ENCODE peak calls at places on chromosomes 5 and 9, in five cellular contexts. Y is mammary epithelial cell, K is fibroblast of lung, P is HepG2, S is neural progenitor cell. I is an unnamed sample.

GRCh38 chr5:32131604-32132003 is 42.5 kb downstream of the GOLPH3 start:
- DNase-seq in Y (no peak), K (no peak), P (no peak), S (no peak), I (no peak)

GRCh38 chr9:70880523-70880922 is 240.9 kb downstream of the TRPM3 start:
- DNase-seq in Y (no peak), K (no peak), P (no peak), S (peak; percentile 29), I (no peak)

GRCh38 chr5:53091304-53091703 is 18.3 kb downstream of the MOCS2 start:
- DNase-seq in Y (no peak), K (peak; percentile 64), P (no peak), S (no peak), I (no peak)

GRCh38 chr5:62585751-62586150 is 7.1 kb downstream of the LRRC70 start:
- DNase-seq in Y (no peak), K (no peak), P (no peak), S (no peak), I (no peak)

GRCh38 chr5:10607666-10608442 is 44.0 kb downstream of the ANKRD33B start:
- DNase-seq in Y (no peak), K (peak; percentile 90), P (no peak), S (peak; percentile 51), I (no peak)

GRCh38 chr5:103014983-103015382 is 105.0 kb downstream of the GIN1 start:
- DNase-seq in Y (no peak), K (peak; percentile 75), P (no peak), S (no peak), I (no peak)

GRCh38 chr9:124271660-124272059 is 13.9 kb downstream of the NEK6 start:
- DNase-seq in Y (no peak), K (no peak), P (no peak), S (no peak), I (no peak)

GRCh38 chr5:80960531-80961375 is 590 bp downstream of the RASGRF2 start:
- DNase-seq in Y (peak; percentile 31), K (peak; percentile 47), P (peak; percentile 18), S (peak; percentile 60), I (no peak)

GRCh38 chr5:83388608-83389007 is 82.9 kb upstream of the VCAN start:
- DNase-seq in Y (no peak), K (peak; percentile 93), P (no peak), S (no peak), I (no peak)

GRCh38 chr9:136317695-136318094 is 9.6 kb upstream of the GPSM1 start:
- DNase-seq in Y (no peak), K (no peak), P (no peak), S (no peak), I (no peak)

GRCh38 chr9:108933231-108933630 is 693 bp downstream of the ELP1 start:
- DNase-seq in Y (peak; percentile 21), K (peak; percentile 12), P (no peak), S (peak; percentile 2), I (no peak)

GRCh38 chr5:10366310-10367297 is 13.1 kb downstream of the MARCHF6 start:
- DNase-seq in Y (peak; percentile 72), K (peak; percentile 55), P (no peak), S (no peak), I (no peak)

GRCh38 chr9:133956520-133957076 is 35.5 kb downstream of the VAV2 start:
- DNase-seq in Y (peak; percentile 5), K (peak; percentile 37), P (no peak), S (peak; percentile 37), I (no peak)

GRCh38 chr9:38160613-38161215 is 91.7 kb upstream of the SHB start:
- DNase-seq in Y (no peak), K (peak; percentile 61), P (peak; percentile 57), S (peak; percentile 89), I (peak; percentile 23)

GRCh38 chr5:81097733-81098132 is 135.4 kb upstream of the CKMT2 start:
- DNase-seq in Y (no peak), K (no peak), P (no peak), S (peak; percentile 58), I (no peak)

GRCh38 chr5:135999396-136000139 is 29.2 kb upstream of the TGFBI start:
- DNase-seq in Y (peak; percentile 60), K (peak; percentile 92), P (no peak), S (no peak), I (no peak)

GRCh38 chr5:61999371-61999770 is 306.6 kb upstream of the KIF2A start:
- DNase-seq in Y (peak; percentile 77), K (no peak), P (no peak), S (no peak), I (peak; percentile 21)

GRCh38 chr9:133477992-133478850 is 678 bp downstream of the SLC2A6 start:
- DNase-seq in Y (peak; percentile 57), K (no peak), P (peak; percentile 52), S (peak; percentile 65), I (no peak)

GRCh38 chr9:93298498-93299417 is 114.8 kb downstream of the WNK2 start:
- DNase-seq in Y (no peak), K (no peak), P (peak; percentile 86), S (no peak), I (no peak)

GRCh38 chr5:33824516-33825195 is 67.1 kb downstream of the ADAMTS12 start:
- DNase-seq in Y (no peak), K (peak; percentile 89), P (no peak), S (no peak), I (no peak)

GRCh38 chr9:106035810-106036209 is 341.5 kb downstream of the TMEM38B start:
- DNase-seq in Y (no peak), K (no peak), P (no peak), S (no peak), I (no peak)

GRCh38 chr5:53023969-53024368 is 34.8 kb downstream of the ITGA2 start:
- DNase-seq in Y (peak; percentile 87), K (peak; percentile 94), P (no peak), S (no peak), I (no peak)

GRCh38 chr9:97528529-97529230 is 27.2 kb downstream of the TMOD1 start:
- DNase-seq in Y (no peak), K (no peak), P (no peak), S (no peak), I (no peak)

GRCh38 chr5:52922384-52922783 is 66.8 kb upstream of the ITGA2 start:
- DNase-seq in Y (peak; percentile 96), K (peak; percentile 90), P (peak; percentile 45), S (peak; percentile 11), I (peak; percentile 62)

GRCh38 chr5:147453901-147454814 is 55.7 kb downstream of the DPYSL3 start:
- DNase-seq in Y (peak; percentile 75), K (peak; percentile 90), P (peak; percentile 52), S (peak; percentile 97), I (no peak)

GRCh38 chr5:132457371-132458225 is 33.0 kb downstream of the IRF1 start:
- DNase-seq in Y (no peak), K (peak; percentile 93), P (peak; percentile 23), S (no peak), I (no peak)

GRCh38 chr5:132459983-132460834 is 30.4 kb downstream of the IRF1 start:
- DNase-seq in Y (no peak), K (no peak), P (no peak), S (no peak), I (no peak)

GRCh38 chr5:132458226-132458560 is 32.4 kb downstream of the IRF1 start:
- DNase-seq in Y (peak; percentile 45), K (peak; percentile 56), P (no peak), S (no peak), I (no peak)

GRCh38 chr5:132459031-132459982 is 31.3 kb downstream of the IRF1 start:
- DNase-seq in Y (no peak), K (peak; percentile 87), P (no peak), S (no peak), I (no peak)

GRCh38 chr5:132458651-132459030 is 31.9 kb downstream of the IRF1 start:
- DNase-seq in Y (peak; percentile 82), K (peak; percentile 50), P (no peak), S (no peak), I (peak; percentile 50)
- H3K27ac ChIP-seq in Y (peak overlapping the region; percentile 61), K (peak overlapping the region; percentile 70), P (no peak overlapping the region), S (no peak overlapping the region), I (peak overlapping the region; percentile 65)

GRCh38 chr5:40832345-40832744 is 2.7 kb downstream of the RPL37 start:
- DNase-seq in Y (no peak), K (no peak), P (no peak), S (no peak), I (no peak)

GRCh38 chr5:40834391-40834848 is 602 bp downstream of the RPL37 start:
- DNase-seq in Y (no peak), K (peak; percentile 49), P (no peak), S (peak; percentile 31), I (no peak)

GRCh38 chr5:40831346-40832210 is 3.4 kb downstream of the RPL37 start:
- DNase-seq in Y (peak; percentile 30), K (no peak), P (no peak), S (no peak), I (no peak)

GRCh38 chr5:40834849-40835787 is at the start of gene RPL37:
- DNase-seq in Y (peak; percentile 97), K (peak; percentile 99), P (peak; percentile 94), S (peak; percentile 97), I (peak; percentile 55)

DNA sequence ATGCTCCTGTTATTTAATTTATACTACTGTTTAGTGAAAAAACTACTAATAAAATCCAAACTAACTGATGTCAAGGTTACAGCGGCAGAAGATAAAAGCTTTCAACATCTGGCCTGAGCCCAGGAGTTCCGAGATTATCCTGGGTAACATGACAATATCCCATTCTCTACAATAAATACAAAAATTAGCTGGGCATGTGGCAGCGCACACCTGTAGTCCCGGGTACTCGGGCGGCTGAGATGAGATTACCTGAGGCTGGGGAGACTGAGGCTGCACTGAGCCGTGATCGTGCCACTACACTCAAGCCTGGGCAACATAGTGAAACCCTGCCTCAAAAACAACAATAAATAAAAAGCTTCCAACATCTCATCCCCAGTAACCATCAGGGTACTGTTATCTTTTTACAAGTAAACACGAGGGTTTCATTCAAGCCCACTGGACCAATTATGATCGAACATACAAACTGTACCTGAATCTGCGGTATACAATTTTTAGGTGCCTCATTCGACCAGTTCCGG is 1.3 kb downstream of the RPL37 start:
- DNase-seq in Y (no peak), K (no peak), P (no peak), S (no peak), I (no peak)
- H3K79me2 ChIP-seq in Y (peaks cover 61% of the 10 kb centered on the region), K (peaks cover 53% of the 10 kb centered on the region), P (peaks cover 27% of the 10 kb centered on the region), S (peaks cover 67% of the 10 kb centered on the region), I (peaks cover 57% of the 10 kb centered on the region)

DNA sequence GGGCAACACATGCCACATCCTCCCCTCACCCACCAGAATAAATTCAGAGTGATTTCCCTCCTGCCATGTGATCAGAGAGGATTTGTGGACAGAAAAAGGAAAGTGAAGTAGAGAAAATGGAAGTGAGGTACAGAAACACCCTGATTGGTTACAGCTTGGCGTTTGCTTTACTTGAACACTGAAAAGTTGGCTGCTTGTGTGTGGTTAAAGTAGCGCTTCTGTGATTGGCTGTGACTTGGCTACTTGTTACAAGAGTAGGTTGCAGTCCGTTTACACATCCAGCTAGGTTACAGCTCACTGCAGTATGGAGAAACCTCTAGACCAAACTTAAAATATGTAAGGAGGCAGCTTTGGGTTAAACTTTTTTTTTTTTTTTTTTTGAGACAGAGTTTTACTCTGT is 205.2 kb upstream of the ZNF608 start:
- DNase-seq in Y (no peak), K (no peak), P (no peak), S (no peak), I (no peak)
- H3K27ac ChIP-seq in Y (no peak overlapping the region), K (no peak overlapping the region), P (no peak overlapping the region), S (no peak overlapping the region), I (no peak overlapping the region)

GRCh38 chr9:116525611-116526010 is 161.5 kb upstream of the TRIM32 start:
- DNase-seq in Y (no peak), K (no peak), P (peak; percentile 25), S (no peak), I (no peak)
- H3K79me2 ChIP-seq in Y (no peaks in the 10 kb centered on the region), K (no peaks in the 10 kb centered on the region), P (no peaks in the 10 kb centered on the region), S (no peaks in the 10 kb centered on the region), I (no peaks in the 10 kb centered on the region)